ENCODE peak calls at places on chromosome X, in six cellular contexts. C, K, M, U, F and X are unnamed samples.

GRCh38 chrX:13398073-13398823 is 78.4 kb upstream of the ATXN3L start:
- DNase-seq in C (no peak), K (no peak), M (no peak), U (no peak), F (no peak), X (peak)

GRCh38 chrX:115892056-115892708 is 278.4 kb upstream of the AGTR2 start:
- DNase-seq in C (no peak), K (no peak), M (no peak), U (no peak), F (no peak), X (peak)

GRCh38 chrX:118228041-118228440 is 111.4 kb upstream of the KLHL13 start:
- DNase-seq in C (no peak), K (no peak), M (no peak), U (no peak), F (no peak), X (no peak)

GRCh38 chrX:144335402-144335801 is 451.5 kb downstream of the UBE2NL start:
- DNase-seq in C (no peak), K (no peak), M (no peak), U (no peak), F (no peak), X (no peak)

GRCh38 chrX:119228506-119229290 is 7.4 kb upstream of the PGRMC1 start:
- DNase-seq in C (no peak), K (no peak), M (no peak), U (no peak), F (no peak), X (no peak)

GRCh38 chrX:19649227-19650009 is 134.1 kb upstream of the MAP3K15 start:
- DNase-seq in C (no peak), K (no peak), M (no peak), U (no peak), F (no peak), X (no peak)

GRCh38 chrX:110514498-110514897 is 155.8 kb downstream of the RTL9 start:
- DNase-seq in C (no peak), K (no peak), M (no peak), U (no peak), F (no peak), X (no peak)

GRCh38 chrX:22395372-22395771 is 122.7 kb downstream of the CBLL2 start:
- DNase-seq in C (no peak), K (no peak), M (no peak), U (no peak), F (no peak), X (no peak)

GRCh38 chrX:28638775-28639174 is 51.5 kb downstream of the IL1RAPL1 start:
- DNase-seq in C (no peak), K (no peak), M (no peak), U (no peak), F (no peak), X (no peak)

GRCh38 chrX:138298268-138298667 is 413.2 kb downstream of the FGF13 start:
- DNase-seq in C (no peak), K (no peak), M (no peak), U (no peak), F (no peak), X (no peak)

GRCh38 chrX:103845165-103845653 is 13.2 kb upstream of the RAB9B start:
- DNase-seq in C (peak), K (no peak), M (peak), U (no peak), F (peak), X (peak)

GRCh38 chrX:133269168-133269567 is 51.0 kb upstream of the TFDP3 start:
- DNase-seq in C (no peak), K (no peak), M (no peak), U (no peak), F (no peak), X (no peak)

GRCh38 chrX:152445926-152446325 is 5.2 kb downstream of the GABRA3 start:
- DNase-seq in C (no peak), K (no peak), M (no peak), U (no peak), F (no peak), X (no peak)

GRCh38 chrX:148552775-148553174 is 52.4 kb downstream of the AFF2 start:
- DNase-seq in C (no peak), K (no peak), M (no peak), U (no peak), F (no peak), X (no peak)

GRCh38 chrX:10166731-10167149 is 10.0 kb downstream of the CLCN4 start:
- DNase-seq in C (no peak), K (no peak), M (no peak), U (peak), F (no peak), X (no peak)

GRCh38 chrX:46959985-46960700 is 47.9 kb downstream of the JADE3 start:
- DNase-seq in C (no peak), K (no peak), M (no peak), U (no peak), F (no peak), X (no peak)

GRCh38 chrX:18424482-18425198 is 768 bp upstream of the CDKL5 start:
- DNase-seq in C (no peak), K (no peak), M (no peak), U (peak), F (peak), X (peak)

GRCh38 chrX:18428006-18428405 is 2.6 kb downstream of the CDKL5 start:
- DNase-seq in C (no peak), K (no peak), M (no peak), U (no peak), F (no peak), X (no peak)

GRCh38 chrX:18425199-18426003 is at the start of gene CDKL5:
- DNase-seq in C (peak), K (peak), M (peak), U (peak), F (peak), X (peak)

GRCh38 chrX:18422886-18423285 is 2.5 kb upstream of the CDKL5 start:
- DNase-seq in C (no peak), K (no peak), M (no peak), U (no peak), F (no peak), X (no peak)

DNA sequence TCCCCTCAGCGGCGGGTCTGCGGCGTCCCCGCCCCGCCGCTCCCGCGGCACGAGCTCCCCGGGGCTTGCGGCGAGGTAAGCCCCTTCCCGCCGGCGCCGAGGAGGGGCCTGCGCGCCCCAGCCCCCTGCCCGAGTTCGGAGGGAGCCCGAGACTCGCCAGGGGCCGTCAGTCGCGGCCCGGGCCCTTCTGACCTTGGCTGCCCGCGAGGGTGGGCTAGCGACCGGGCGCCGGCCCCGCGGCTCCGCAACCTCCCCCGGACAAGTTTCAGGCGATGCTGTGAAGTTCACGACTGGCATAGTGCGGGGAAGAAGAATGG is 554 bp downstream of the CDKL5 start:
- DNase-seq in C (no peak), K (no peak), M (peak), U (no peak), F (no peak), X (no peak)
- H3K27ac ChIP-seq in C (peak), K (no peak), M (peak), U (peak), F (peak), X (no peak)

DNA sequence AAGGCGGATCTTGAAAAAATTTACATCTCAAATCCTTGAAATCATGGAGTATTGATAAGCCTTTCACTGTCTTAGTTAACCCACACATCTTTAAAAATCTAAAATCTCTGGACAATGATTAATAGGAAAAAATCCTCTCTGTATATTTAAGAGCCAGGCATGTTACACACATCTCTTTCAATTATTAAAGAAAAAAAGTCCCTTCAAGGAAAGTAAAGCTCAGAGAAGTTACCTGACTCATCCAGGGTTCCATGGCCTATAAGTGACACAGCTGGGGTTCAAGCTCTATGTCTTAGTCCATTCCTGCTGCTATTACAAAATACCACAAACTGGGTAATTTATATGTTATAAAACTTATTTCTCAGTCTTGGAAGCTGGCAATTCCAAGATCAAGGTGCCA is 14.2 kb upstream of the FGF16 start:
- DNase-seq in C (no peak), K (no peak), M (no peak), U (no peak), F (no peak), X (no peak)
- H3K27ac ChIP-seq in C (no peak), K (no peak), M (no peak), U (no peak), F (no peak), X (no peak)

DNA sequence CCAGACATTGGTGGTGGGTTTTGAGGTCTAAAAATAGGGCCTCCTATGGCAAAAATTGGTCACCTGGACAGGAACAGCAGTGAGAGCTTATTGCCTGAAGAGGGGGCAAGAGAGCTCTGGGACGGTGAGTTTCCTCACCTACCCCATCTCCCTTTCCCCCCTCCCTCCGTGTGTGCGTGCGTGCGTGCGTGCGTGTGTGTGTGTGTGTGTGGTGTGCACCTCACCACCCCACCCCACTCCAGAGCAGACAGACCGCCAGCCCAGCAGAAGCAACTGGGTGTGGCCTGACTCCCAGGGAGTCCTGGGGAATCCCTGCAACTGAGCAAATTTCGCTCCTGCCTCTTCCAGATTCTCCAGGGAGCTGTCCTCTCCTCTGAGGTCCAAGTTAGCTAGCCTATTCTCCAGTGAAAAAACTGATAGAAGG is 44.7 kb downstream of the PRPS1 start:
- DNase-seq in C (peak), K (no peak), M (peak), U (no peak), F (peak), X (peak)
- H3K27ac ChIP-seq in C (peak), K (no peak), M (peak), U (no peak), F (peak), X (peak)

GRCh38 chrX:139532834-139533233 is 2.3 kb downstream of the F9 start:
- DNase-seq in C (no peak), K (no peak), M (no peak), U (no peak), F (no peak), X (no peak)
- H3K27ac ChIP-seq in C (no peak), K (no peak), M (no peak), U (no peak), F (no peak), X (no peak)

GRCh38 chrX:129932137-129932791 is 26.3 kb downstream of the UTP14A start:
- DNase-seq in C (peak), K (no peak), M (peak), U (peak), F (peak), X (peak)

GRCh38 chrX:129933700-129934099 is 27.7 kb downstream of the UTP14A start:
- DNase-seq in C (no peak), K (no peak), M (no peak), U (no peak), F (no peak), X (peak)

GRCh38 chrX:129930941-129931410 is 25.0 kb downstream of the UTP14A start:
- DNase-seq in C (no peak), K (no peak), M (no peak), U (no peak), F (no peak), X (peak)

GRCh38 chrX:129932792-129933321 is 26.9 kb downstream of the UTP14A start:
- DNase-seq in C (no peak), K (no peak), M (no peak), U (no peak), F (peak), X (peak)

DNA sequence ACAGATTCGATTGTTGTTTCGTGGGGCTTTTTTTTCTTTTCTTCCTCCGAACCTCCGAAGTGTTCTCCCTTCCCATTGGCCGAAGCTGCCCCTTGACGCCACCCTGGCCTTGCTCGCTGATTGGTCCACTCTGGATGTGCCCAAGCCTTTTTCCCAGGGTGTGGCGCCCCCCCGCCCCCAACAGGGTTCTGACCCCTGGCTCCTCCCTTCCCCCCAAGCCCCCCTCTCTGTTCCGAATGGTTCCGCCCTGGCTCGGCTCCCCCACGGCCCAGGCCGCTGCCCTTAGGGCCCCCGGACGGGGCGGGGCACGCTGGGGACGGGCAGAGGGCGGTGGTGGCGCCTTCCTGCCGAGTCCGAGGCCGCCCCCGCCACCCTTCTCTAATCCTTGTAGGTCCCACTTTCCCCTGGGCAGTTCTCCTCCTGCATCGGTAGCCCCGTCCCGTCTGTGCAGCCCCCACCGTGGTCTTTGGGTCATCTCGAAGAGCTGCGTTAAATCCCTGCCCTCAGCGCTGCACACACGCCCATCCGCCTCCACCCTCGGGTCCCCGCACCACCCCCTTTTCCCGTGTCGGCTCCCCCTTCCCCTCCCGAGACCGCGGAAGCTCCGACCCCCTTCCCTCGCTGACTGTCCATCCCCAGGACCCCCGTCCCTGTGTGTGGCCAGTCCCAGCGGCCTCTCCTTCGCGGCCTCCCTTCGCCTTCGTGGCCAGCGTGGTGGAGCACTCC is 25.6 kb downstream of the UTP14A start:
- DNase-seq in C (peak), K (no peak), M (peak), U (peak), F (peak), X (peak)
- H3K27ac ChIP-seq in C (peak), K (no peak), M (peak), U (peak), F (peak), X (peak)

DNA sequence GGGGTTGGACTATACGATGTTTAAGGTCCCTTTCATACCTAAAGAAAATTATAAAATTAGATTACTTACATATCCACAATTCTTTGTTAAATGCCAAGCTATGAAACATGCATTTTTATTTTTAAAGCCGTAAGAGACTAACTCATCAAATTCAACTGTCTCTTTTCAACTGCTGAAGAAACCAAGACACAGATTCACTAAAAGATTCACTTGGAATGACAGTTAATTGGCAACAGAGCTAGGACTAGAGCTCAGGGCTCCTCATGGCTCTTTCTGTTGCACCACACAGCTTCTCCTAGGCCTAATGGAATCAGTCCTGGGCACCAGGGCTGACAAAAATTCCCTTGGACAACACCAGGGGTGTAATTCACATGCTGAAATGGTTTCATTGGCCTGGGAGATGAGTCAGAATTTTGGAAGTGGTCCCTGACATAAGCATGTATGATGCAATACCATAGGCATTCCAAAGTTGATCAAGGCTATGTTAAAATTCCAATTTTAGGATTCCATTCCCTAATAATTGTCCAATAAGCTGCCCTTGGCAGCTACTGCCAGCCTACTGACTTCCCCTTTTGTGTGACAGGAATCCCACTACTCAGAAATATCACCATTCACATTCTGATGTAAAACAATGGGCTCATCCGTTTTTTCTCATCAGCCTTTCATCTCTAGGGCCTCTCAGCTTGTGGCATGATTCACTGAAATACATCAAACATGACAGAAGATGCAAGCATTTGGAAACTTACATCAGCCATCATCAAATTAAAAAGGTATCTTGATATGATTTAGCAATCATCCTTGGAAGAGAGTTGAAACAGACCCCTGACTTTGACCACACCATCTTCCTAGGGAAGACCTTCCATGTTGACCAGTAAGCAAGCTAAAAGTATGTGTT is 54.2 kb downstream of the PLAC1 start:
- DNase-seq in C (no peak), K (no peak), M (no peak), U (no peak), F (no peak), X (no peak)
- H3K27ac ChIP-seq in C (no peak), K (no peak), M (no peak), U (no peak), F (no peak), X (no peak)

GRCh38 chrX:48475295-48475694 is 704 bp upstream of the FTSJ1 start:
- DNase-seq in C (no peak), K (no peak), M (no peak), U (no peak), F (no peak), X (peak)
- H3K27ac ChIP-seq in C (peak), K (no peak), M (peak), U (peak), F (no peak), X (peak)

GRCh38 chrX:4239650-4240540 is 526.4 kb upstream of the PRKX start:
- DNase-seq in C (no peak), K (no peak), M (peak), U (no peak), F (no peak), X (no peak)

GRCh38 chrX:4243759-4244158 is 530.3 kb upstream of the PRKX start:
- DNase-seq in C (no peak), K (no peak), M (no peak), U (no peak), F (no peak), X (no peak)

GRCh38 chrX:4238916-4239315 is 525.5 kb upstream of the PRKX start:
- DNase-seq in C (no peak), K (no peak), M (no peak), U (no peak), F (no peak), X (no peak)

DNA sequence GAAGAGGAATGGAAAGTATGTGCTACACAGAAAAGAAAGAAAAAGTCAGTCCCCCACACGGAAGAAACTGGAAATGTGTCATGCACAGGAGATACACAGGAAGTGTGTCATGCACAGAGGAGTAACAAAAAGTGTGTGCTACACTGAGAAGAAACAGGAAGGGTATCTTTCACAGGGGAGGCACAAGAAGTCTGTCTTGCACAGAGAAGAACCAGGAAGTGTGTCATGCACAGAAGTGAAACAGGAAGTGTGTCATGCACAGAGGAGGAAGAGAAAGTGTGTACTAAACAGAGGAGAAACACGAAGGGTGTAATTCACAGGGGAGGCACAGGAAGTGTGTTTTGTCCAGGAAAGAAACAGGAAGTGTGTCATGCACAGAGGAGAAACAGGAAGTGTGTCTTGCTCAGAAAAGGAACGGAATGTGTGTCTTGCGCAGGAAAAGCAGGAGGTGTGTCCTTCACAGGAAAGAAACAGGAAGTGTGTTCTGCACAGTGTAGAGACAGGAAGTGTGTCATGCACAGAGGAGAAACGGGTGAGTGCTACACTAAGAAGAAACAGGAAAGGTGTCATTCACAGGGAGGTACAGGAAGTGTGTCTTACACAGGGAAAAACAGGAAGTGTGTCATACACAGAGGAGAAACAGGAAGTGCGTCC is 527.2 kb upstream of the PRKX start:
- DNase-seq in C (no peak), K (no peak), M (peak), U (no peak), F (no peak), X (no peak)
- H3K27ac ChIP-seq in C (no peak), K (no peak), M (no peak), U (no peak), F (no peak), X (no peak)

DNA sequence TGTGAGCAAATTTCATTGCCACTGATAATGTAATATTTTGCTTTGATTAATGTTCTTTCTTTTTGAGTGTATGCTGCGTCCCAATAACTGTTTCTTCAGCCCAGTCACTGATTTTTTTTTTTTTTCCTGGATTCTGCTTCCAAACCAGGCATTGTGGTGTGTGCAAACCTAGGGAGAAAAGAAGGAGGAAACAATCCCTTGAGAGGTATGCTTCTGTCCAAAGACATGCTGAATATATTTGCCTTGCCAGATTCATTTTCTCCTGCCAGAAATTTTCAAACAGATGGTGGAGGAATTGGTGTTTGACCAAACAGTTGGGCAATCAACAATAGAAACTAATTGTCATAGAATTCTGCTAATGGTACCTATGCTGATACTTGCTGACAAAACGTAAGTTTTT is 753.6 kb downstream of the RPA4 start:
- DNase-seq in C (no peak), K (no peak), M (no peak), U (no peak), F (no peak), X (no peak)
- H3K27ac ChIP-seq in C (no peak), K (no peak), M (no peak), U (no peak), F (no peak), X (no peak)

GRCh38 chrX:37684426-37684825 is 1.2 kb upstream of the XK start:
- DNase-seq in C (no peak), K (no peak), M (no peak), U (no peak), F (no peak), X (no peak)
- H3K27ac ChIP-seq in C (no peak), K (no peak), M (peak), U (no peak), F (no peak), X (no peak)